ENCODE peak calls at places on chromosomes 1 and 21, in four cellular contexts. One of them, this sample, is unnamed.

GRCh38 chr1:12442217-12442616 is 175.8 kb downstream of the DHRS3 start:
- DNase-seq in H1: no peak
- DNase-seq in HCT116: no peak
- DNase-seq in endothelial cell of umbilical vein: no peak
- DNase-seq in this sample: no peak

GRCh38 chr1:114082047-114082630 is 71.5 kb downstream of the SYT6 start:
- DNase-seq in H1: no peak
- DNase-seq in HCT116: no peak
- DNase-seq in endothelial cell of umbilical vein: no peak
- DNase-seq in this sample: no peak

GRCh38 chr1:221543529-221544120 is 198.3 kb downstream of the DUSP10 start:
- DNase-seq in H1: no peak
- DNase-seq in endothelial cell of umbilical vein: peak
- DNase-seq in HCT116: peak
- DNase-seq in this sample: peak

GRCh38 chr1:81974222-81974841 is 173.6 kb downstream of the ADGRL2 start:
- DNase-seq in H1: no peak
- DNase-seq in endothelial cell of umbilical vein: no peak
- DNase-seq in HCT116: no peak
- DNase-seq in this sample: no peak

GRCh38 chr1:110903853-110904500 is 31.0 kb downstream of the CD53 start:
- DNase-seq in endothelial cell of umbilical vein: no peak
- DNase-seq in HCT116: no peak
- DNase-seq in H1: no peak
- DNase-seq in this sample: no peak

GRCh38 chr1:228358764-228359612 is 47.6 kb downstream of the TRIM11 start:
- DNase-seq in H1: no peak
- DNase-seq in endothelial cell of umbilical vein: no peak
- DNase-seq in HCT116: no peak
- DNase-seq in this sample: peak

GRCh38 chr1:214615111-214615510 is 12.1 kb downstream of the CENPF start:
- DNase-seq in endothelial cell of umbilical vein: peak
- DNase-seq in H1: no peak
- DNase-seq in HCT116: no peak
- DNase-seq in this sample: no peak

GRCh38 chr1:184801503-184801902 is 46.8 kb upstream of the EDEM3 start:
- DNase-seq in endothelial cell of umbilical vein: peak
- DNase-seq in HCT116: no peak
- DNase-seq in H1: no peak
- DNase-seq in this sample: no peak

GRCh38 chr1:184888505-184888904 is 85.8 kb downstream of the NIBAN1 start:
- DNase-seq in HCT116: peak
- DNase-seq in endothelial cell of umbilical vein: peak
- DNase-seq in H1: no peak
- DNase-seq in this sample: no peak

GRCh38 chr1:14778882-14779594 is 180.6 kb downstream of the KAZN start:
- DNase-seq in HCT116: peak
- DNase-seq in H1: peak
- DNase-seq in endothelial cell of umbilical vein: no peak
- DNase-seq in this sample: peak

GRCh38 chr1:82226198-82226505 is 425.4 kb downstream of the ADGRL2 start:
- DNase-seq in endothelial cell of umbilical vein: peak
- DNase-seq in HCT116: no peak
- DNase-seq in H1: no peak
- DNase-seq in this sample: no peak

GRCh38 chr1:14215151-14215550 is 383.3 kb upstream of the KAZN start:
- DNase-seq in endothelial cell of umbilical vein: no peak
- DNase-seq in HCT116: no peak
- DNase-seq in H1: peak
- DNase-seq in this sample: no peak

GRCh38 chr21:46472246-46472645 is 13.6 kb downstream of the DIP2A start:
- DNase-seq in H1: no peak
- DNase-seq in HCT116: no peak
- DNase-seq in endothelial cell of umbilical vein: peak
- DNase-seq in this sample: no peak

GRCh38 chr1:188170446-188170845 is 1341.7 kb downstream of the PLA2G4A start:
- DNase-seq in H1: no peak
- DNase-seq in endothelial cell of umbilical vein: no peak
- DNase-seq in HCT116: no peak
- DNase-seq in this sample: no peak

GRCh38 chr1:222060247-222060851 is 318.5 kb upstream of the DUSP10 start:
- DNase-seq in HCT116: no peak
- DNase-seq in endothelial cell of umbilical vein: no peak
- DNase-seq in H1: no peak
- DNase-seq in this sample: no peak

GRCh38 chr21:44518684-44519083 is 21.3 kb downstream of the KRTAP10-1 start:
- DNase-seq in H1: no peak
- DNase-seq in endothelial cell of umbilical vein: no peak
- DNase-seq in HCT116: no peak
- DNase-seq in this sample: no peak

GRCh38 chr1:234047113-234047512 is 142.6 kb downstream of the SLC35F3 start:
- DNase-seq in H1: no peak
- DNase-seq in endothelial cell of umbilical vein: no peak
- DNase-seq in HCT116: no peak
- DNase-seq in this sample: no peak

GRCh38 chr1:92960395-92961130 is 699 bp downstream of the DIPK1A start:
- DNase-seq in H1: no peak
- DNase-seq in HCT116: peak
- DNase-seq in endothelial cell of umbilical vein: peak
- DNase-seq in this sample: peak

GRCh38 chr1:162753001-162753658 is 37.4 kb upstream of the HSD17B7 start:
- DNase-seq in endothelial cell of umbilical vein: no peak
- DNase-seq in H1: no peak
- DNase-seq in HCT116: no peak
- DNase-seq in this sample: no peak

GRCh38 chr1:202351725-202352124 is 3.2 kb downstream of the PPP1R12B start:
- DNase-seq in H1: no peak
- DNase-seq in HCT116: no peak
- DNase-seq in endothelial cell of umbilical vein: no peak
- DNase-seq in this sample: no peak

GRCh38 chr1:218034464-218034863 is 250.6 kb upstream of the RRP15 start:
- DNase-seq in endothelial cell of umbilical vein: no peak
- DNase-seq in HCT116: no peak
- DNase-seq in H1: peak
- DNase-seq in this sample: peak

GRCh38 chr1:87880098-87880746 is 551.5 kb downstream of the LMO4 start:
- DNase-seq in endothelial cell of umbilical vein: no peak
- DNase-seq in H1: no peak
- DNase-seq in HCT116: no peak
- DNase-seq in this sample: no peak

GRCh38 chr1:80607064-80607463 is 1193.7 kb upstream of the ADGRL2 start:
- DNase-seq in H1: no peak
- DNase-seq in endothelial cell of umbilical vein: no peak
- DNase-seq in HCT116: no peak
- DNase-seq in this sample: no peak

GRCh38 chr1:116909511-116910378 is at the start of gene PTGFRN:
- DNase-seq in H1: peak
- DNase-seq in HCT116: peak
- DNase-seq in endothelial cell of umbilical vein: peak
- DNase-seq in this sample: peak

GRCh38 chr1:28458237-28459228 is 47.3 kb upstream of the RCC1 start:
- DNase-seq in H1: no peak
- DNase-seq in endothelial cell of umbilical vein: peak
- DNase-seq in HCT116: no peak
- DNase-seq in this sample: no peak

GRCh38 chr1:160217466-160218165 is 12.4 kb downstream of the PEA15 start:
- DNase-seq in endothelial cell of umbilical vein: peak
- DNase-seq in HCT116: no peak
- DNase-seq in H1: no peak
- DNase-seq in this sample: no peak

GRCh38 chr1:228727682-228728171 is 7.6 kb upstream of the RHOU start:
- DNase-seq in H1: no peak
- DNase-seq in endothelial cell of umbilical vein: no peak
- DNase-seq in HCT116: no peak
- DNase-seq in this sample: no peak

GRCh38 chr1:59136541-59137335 is 160.2 kb upstream of the FGGY start:
- DNase-seq in endothelial cell of umbilical vein: no peak
- DNase-seq in HCT116: no peak
- DNase-seq in H1: no peak
- DNase-seq in this sample: no peak
- H2AFZ ChIP-seq in endothelial cell of umbilical vein: no peak
- H2AFZ ChIP-seq in HCT116: no peak
- H2AFZ ChIP-seq in H1: no peak
- H2AFZ ChIP-seq in this sample: no peak

DNA sequence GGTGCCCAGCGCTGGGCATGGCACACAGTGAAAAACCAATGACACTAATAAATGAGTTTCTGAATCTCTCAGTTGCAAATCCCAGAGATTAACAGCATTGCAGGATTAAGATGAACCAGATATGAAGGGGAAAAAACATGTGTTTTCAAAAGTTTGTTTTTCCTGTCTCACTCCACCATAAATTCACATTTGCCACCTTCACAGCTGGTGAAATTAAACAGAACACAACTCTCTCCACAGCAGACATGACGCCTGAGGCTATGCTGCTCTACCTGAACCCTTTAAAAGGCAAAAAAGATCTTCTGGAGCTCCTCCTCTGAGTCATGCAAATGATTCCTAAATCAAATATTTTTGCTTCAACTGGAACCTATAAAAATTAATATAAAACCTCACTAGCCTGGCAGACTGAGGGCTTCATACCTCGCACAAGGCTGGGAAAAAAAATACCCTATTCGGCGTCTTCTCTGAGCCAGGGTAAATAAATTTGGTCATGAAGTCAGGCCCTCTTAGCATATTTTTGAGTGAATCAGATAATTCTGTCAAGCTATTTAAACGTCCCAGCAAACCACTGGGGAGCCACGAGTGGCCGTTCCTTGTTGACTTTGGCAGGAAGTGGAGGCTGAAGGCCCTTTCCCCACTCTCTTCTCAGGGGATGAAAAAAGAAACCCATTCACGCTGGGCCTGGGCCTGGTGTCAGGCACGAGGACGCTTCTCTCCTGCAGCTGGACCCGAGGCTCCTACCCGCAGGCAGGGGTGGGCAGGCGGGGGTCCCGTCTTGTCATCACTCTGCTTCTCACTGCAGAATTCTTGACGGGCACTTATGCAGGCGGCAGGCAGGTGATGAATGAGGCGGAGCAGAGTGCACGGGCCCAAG is 53.0 kb downstream of the DMRTB1 start:
- DNase-seq in endothelial cell of umbilical vein: no peak
- DNase-seq in HCT116: no peak
- DNase-seq in H1: no peak
- DNase-seq in this sample: no peak
- TF ChIP-seq POLR2AphosphoS5 in endothelial cell of umbilical vein: no peak
- TF ChIP-seq POLR2AphosphoS5 in HCT116: no peak
- TF ChIP-seq POLR2AphosphoS5 in H1: no peak
- TF ChIP-seq POLR2AphosphoS5 in this sample: no peak

GRCh38 chr1:196376648-196377295 is 231.5 kb downstream of the KCNT2 start:
- DNase-seq in endothelial cell of umbilical vein: no peak
- DNase-seq in H1: no peak
- DNase-seq in HCT116: no peak
- DNase-seq in this sample: no peak
- H2AFZ ChIP-seq in endothelial cell of umbilical vein: no peak
- H2AFZ ChIP-seq in H1: no peak
- H2AFZ ChIP-seq in HCT116: no peak
- H2AFZ ChIP-seq in this sample: no peak

DNA sequence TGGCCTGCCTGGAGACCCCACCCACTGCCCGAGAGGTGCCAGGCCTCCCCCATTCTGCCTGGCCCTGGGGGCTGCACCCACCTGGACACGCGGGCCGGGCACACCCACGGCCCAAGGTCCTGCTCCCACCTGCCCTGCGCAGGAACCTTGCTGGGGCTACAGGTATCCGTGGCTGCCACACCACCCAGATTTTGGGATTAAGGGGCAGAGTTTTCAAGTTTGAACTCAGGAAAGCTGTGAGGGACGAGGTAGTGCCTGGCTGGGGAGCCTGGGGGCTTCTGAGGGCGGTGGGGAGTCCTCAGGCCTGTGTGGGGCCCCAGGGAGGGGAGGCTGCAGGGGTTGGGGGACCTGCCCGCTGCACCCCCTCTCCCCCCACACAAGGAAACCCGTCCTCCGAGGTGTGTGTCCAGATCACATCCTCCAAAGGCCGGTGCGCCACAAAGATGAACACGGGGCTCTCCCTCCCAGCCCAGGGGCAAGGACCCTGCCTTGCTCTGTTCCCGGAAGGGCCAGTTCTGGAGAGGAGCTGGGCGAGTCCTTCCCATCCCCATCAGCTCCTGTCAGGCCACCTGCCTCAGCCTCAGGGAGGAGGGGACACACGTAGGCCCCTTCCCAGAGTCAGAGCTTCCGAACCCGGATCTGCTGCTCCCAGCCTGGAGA is 2.7 kb upstream of the TTLL10 start:
- DNase-seq in H1: no peak
- DNase-seq in HCT116: no peak
- DNase-seq in endothelial cell of umbilical vein: no peak
- DNase-seq in this sample: no peak
- TF ChIP-seq POLR2AphosphoS5 in H1: no peak
- TF ChIP-seq POLR2AphosphoS5 in HCT116: no peak
- TF ChIP-seq POLR2AphosphoS5 in endothelial cell of umbilical vein: no peak
- TF ChIP-seq POLR2AphosphoS5 in this sample: no peak

This sample was measured in GM23338.